ENCODE peak calls at places on chromosomes 16 and 17, in nine cellular contexts. T is IMR-90, J is AG10803, V is GM23338, Z is GM12865, W is fibroblast of the aortic adventitia, P is fibroblast of mammary gland, L is vagina, E is neural progenitor cell. H is an unnamed sample.

GRCh38 chr17:41446806-41447205 is 6.0 kb upstream of the KRT38 start:
- DNase-seq in T (peak), J (peak), V (no peak), Z (no peak), W (peak), P (peak), L (no peak), E (no peak), H (peak)

GRCh38 chr16:2250652-2251280 is 621 bp downstream of the ECI1 start:
- DNase-seq in T (no peak), J (peak), V (peak), Z (no peak), W (peak), P (no peak), L (no peak), E (no peak), H (peak)

GRCh38 chr16:73171901-73172619 is 124.1 kb upstream of the ZFHX3 start:
- DNase-seq in T (no peak), J (no peak), V (no peak), Z (no peak), W (no peak), P (no peak), L (no peak), E (no peak), H (no peak)

GRCh38 chr17:17191346-17191792 is 14.8 kb downstream of the PLD6 start:
- DNase-seq in T (peak), J (peak), V (no peak), Z (no peak), W (peak), P (peak), L (no peak), E (no peak), H (peak)

GRCh38 chr17:79531696-79532095 is 79.2 kb downstream of the RBFOX3 start:
- DNase-seq in T (no peak), J (no peak), V (no peak), Z (no peak), W (no peak), P (peak), L (no peak), E (no peak), H (no peak)

GRCh38 chr16:73202176-73202729 is 154.3 kb upstream of the ZFHX3 start:
- DNase-seq in T (peak), J (peak), V (no peak), Z (no peak), W (peak), P (peak), L (no peak), E (no peak), H (peak)

GRCh38 chr17:58786586-58787295 is 31.1 kb downstream of the PPM1E start:
- DNase-seq in T (peak), J (peak), V (no peak), Z (no peak), W (peak), P (peak), L (no peak), E (no peak), H (peak)

GRCh38 chr16:49531425-49531824 is 157.8 kb downstream of the C16orf78 start:
- DNase-seq in T (no peak), J (no peak), V (no peak), Z (no peak), W (no peak), P (no peak), L (no peak), E (no peak), H (no peak)

GRCh38 chr17:44375196-44376017 is 11.8 kb upstream of the FAM171A2 start:
- DNase-seq in T (no peak), J (no peak), V (peak), Z (no peak), W (no peak), P (no peak), L (no peak), E (peak), H (no peak)

GRCh38 chr17:63140255-63140654 is 174.2 kb downstream of the TANC2 start:
- DNase-seq in T (peak), J (peak), V (no peak), Z (peak), W (peak), P (peak), L (no peak), E (no peak), H (peak)

GRCh38 chr17:77563439-77564102 is 394.9 kb upstream of the TNRC6C start:
- DNase-seq in T (no peak), J (no peak), V (no peak), Z (no peak), W (no peak), P (no peak), L (no peak), E (no peak), H (no peak)

GRCh38 chr16:82991941-82992675 is 365.3 kb downstream of the CDH13 start:
- DNase-seq in T (no peak), J (no peak), V (no peak), Z (no peak), W (no peak), P (no peak), L (no peak), E (no peak), H (peak)

GRCh38 chr16:53055603-53056527 is 1.1 kb downstream of the CHD9 start:
- DNase-seq in T (peak), J (peak), V (peak), Z (peak), W (peak), P (peak), L (no peak), E (peak), H (peak)

GRCh38 chr17:39751637-39752036 is 13.9 kb downstream of the GRB7 start:
- DNase-seq in T (no peak), J (no peak), V (no peak), Z (no peak), W (no peak), P (no peak), L (no peak), E (no peak), H (no peak)

GRCh38 chr17:42944211-42944610 is 20.0 kb downstream of the AARSD1 start:
- DNase-seq in T (peak), J (peak), V (no peak), Z (no peak), W (peak), P (peak), L (no peak), E (no peak), H (peak)

GRCh38 chr17:42775534-42776098 is 2.4 kb downstream of the VPS25 start:
- DNase-seq in T (peak), J (no peak), V (no peak), Z (peak), W (peak), P (no peak), L (no peak), E (no peak), H (peak)

GRCh38 chr17:77307479-77308198 is 166.9 kb downstream of the SEC14L1 start:
- DNase-seq in T (no peak), J (peak), V (no peak), Z (no peak), W (no peak), P (no peak), L (no peak), E (no peak), H (no peak)

GRCh38 chr16:20849587-20850390 is 43.5 kb downstream of the REXO5 start:
- DNase-seq in T (peak), J (peak), V (peak), Z (peak), W (peak), P (peak), L (no peak), E (peak), H (peak)

GRCh38 chr17:81641825-81642489 is 5.0 kb downstream of the TSPAN10 start:
- DNase-seq in T (peak), J (peak), V (no peak), Z (no peak), W (peak), P (peak), L (no peak), E (no peak), H (peak)

GRCh38 chr17:40225151-40225550 is 6.0 kb downstream of the WIPF2 start:
- DNase-seq in T (no peak), J (no peak), V (no peak), Z (no peak), W (peak), P (no peak), L (no peak), E (no peak), H (no peak)

GRCh38 chr16:80940069-80940856 is 66.4 kb downstream of the CMC2 start:
- DNase-seq in T (peak), J (peak), V (no peak), Z (no peak), W (no peak), P (peak), L (no peak), E (no peak), H (no peak)

GRCh38 chr17:7437369-7437863 is 1.9 kb upstream of the FGF11 start:
- DNase-seq in T (no peak), J (no peak), V (no peak), Z (no peak), W (no peak), P (no peak), L (no peak), E (no peak), H (no peak)

GRCh38 chr16:85069171-85069570 is 41.6 kb downstream of the KIAA0513 start:
- DNase-seq in T (no peak), J (no peak), V (no peak), Z (no peak), W (no peak), P (no peak), L (no peak), E (no peak), H (no peak)

GRCh38 chr16:29738514-29738913 is 7.3 kb downstream of the C16orf54 start:
- DNase-seq in T (no peak), J (no peak), V (no peak), Z (peak), W (no peak), P (no peak), L (no peak), E (no peak), H (no peak)

GRCh38 chr17:4206945-4207344 is 56.8 kb downstream of the ANKFY1 start:
- DNase-seq in T (no peak), J (no peak), V (no peak), Z (peak), W (no peak), P (peak), L (no peak), E (no peak), H (peak)

GRCh38 chr16:83806036-83806435 is 1.7 kb upstream of the HSBP1 start:
- DNase-seq in T (no peak), J (no peak), V (no peak), Z (peak), W (no peak), P (no peak), L (no peak), E (no peak), H (no peak)

GRCh38 chr16:56824335-56824734 is 40.7 kb upstream of the SLC12A3 start:
- DNase-seq in T (no peak), J (peak), V (peak), Z (no peak), W (no peak), P (peak), L (no peak), E (peak), H (no peak)

GRCh38 chr16:25063102-25063501 is 47.9 kb upstream of the ARHGAP17 start:
- DNase-seq in T (no peak), J (no peak), V (no peak), Z (peak), W (no peak), P (no peak), L (no peak), E (no peak), H (no peak)

GRCh38 chr16:80824623-80825364 is 20.4 kb upstream of the CDYL2 start:
- DNase-seq in T (peak), J (peak), V (peak), Z (peak), W (peak), P (peak), L (no peak), E (peak), H (peak)

GRCh38 chr17:42536048-42536371 is at the start of gene NAGLU:
- DNase-seq in T (peak), J (peak), V (peak), Z (peak), W (peak), P (peak), L (peak), E (peak), H (peak)

GRCh38 chr17:2024572-2025219 is 438 bp downstream of the RTN4RL1 start:
- DNase-seq in T (no peak), J (no peak), V (peak), Z (no peak), W (no peak), P (no peak), L (no peak), E (no peak), H (no peak)

GRCh38 chr17:859461-860195 is 77.5 kb downstream of the MRM3 start:
- DNase-seq in T (peak), J (no peak), V (no peak), Z (no peak), W (peak), P (peak), L (no peak), E (peak), H (peak)

GRCh38 chr17:67959510-67959909 is 36.8 kb downstream of the C17orf58 start:
- DNase-seq in T (no peak), J (no peak), V (peak), Z (no peak), W (no peak), P (no peak), L (no peak), E (no peak), H (no peak)

GRCh38 chr17:43604549-43604948 is 57.2 kb downstream of the MEOX1 start:
- DNase-seq in T (no peak), J (no peak), V (no peak), Z (no peak), W (no peak), P (no peak), L (no peak), E (no peak), H (no peak)

GRCh38 chr17:82384730-82385429 is 13.3 kb downstream of the UTS2R start:
- DNase-seq in T (peak), J (peak), V (peak), Z (no peak), W (peak), P (peak), L (no peak), E (no peak), H (peak)

GRCh38 chr16:80778707-80779106 is 25.7 kb downstream of the CDYL2 start:
- DNase-seq in T (no peak), J (no peak), V (no peak), Z (no peak), W (no peak), P (no peak), L (no peak), E (no peak), H (peak)

GRCh38 chr17:62832405-62832804 is 24.3 kb upstream of the MARCHF10 start:
- DNase-seq in T (no peak), J (no peak), V (no peak), Z (no peak), W (no peak), P (no peak), L (no peak), E (no peak), H (no peak)

DNA sequence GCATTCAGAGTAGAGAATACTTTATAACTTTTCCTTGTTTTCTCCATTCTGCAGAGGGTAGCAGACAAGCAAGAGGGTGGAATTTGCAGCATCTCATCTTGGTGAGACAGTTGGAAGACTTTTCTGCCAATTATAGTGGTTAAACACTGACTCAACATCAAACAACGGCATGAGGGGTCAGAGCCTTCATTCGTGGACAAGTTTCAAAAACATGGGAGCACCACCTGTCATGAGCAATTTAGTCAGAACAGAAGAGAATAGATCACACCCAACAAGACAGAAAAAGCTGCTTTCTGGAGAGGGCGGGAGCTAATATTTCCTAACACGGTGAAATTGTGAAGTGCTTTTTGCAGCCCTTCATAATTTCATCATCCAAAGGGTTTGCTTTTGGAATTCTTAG is 17.9 kb upstream of the ZNF652 start:
- DNase-seq in T (no peak), J (peak), V (no peak), Z (no peak), W (no peak), P (no peak), L (no peak), E (no peak), H (no peak)
- H3K4me3 ChIP-seq in T (no peak), J (no peak), V (no peak), Z (no peak), W (no peak), P (no peak), L (no peak), E (no peak), H (no peak)

GRCh38 chr16:68445458-68445857 is 2.9 kb downstream of the SMPD3 start:
- DNase-seq in T (peak), J (no peak), V (peak), Z (peak), W (no peak), P (peak), L (no peak), E (peak), H (peak)
- TF ChIP-seq CTCF in T (peak), J (peak), V (peak), Z (peak), W (no peak), P (peak), L (no peak), E (peak), H (peak)

GRCh38 chr16:10558746-10559641 is 21.4 kb downstream of the EMP2 start:
- DNase-seq in T (no peak), J (peak), V (no peak), Z (no peak), W (peak), P (peak), L (no peak), E (no peak), H (peak)
- H3K4me3 ChIP-seq in T (no peak), J (peak), V (no peak), Z (no peak), W (peak), P (peak), L (peak), E (no peak), H (peak)

GRCh38 chr16:55326261-55326802 is 2.3 kb downstream of the IRX6 start:
- DNase-seq in T (no peak), J (no peak), V (peak), Z (no peak), W (no peak), P (no peak), L (no peak), E (peak), H (no peak)

GRCh38 chr16:55322327-55322726 is 1.7 kb upstream of the IRX6 start:
- DNase-seq in T (no peak), J (no peak), V (no peak), Z (no peak), W (no peak), P (no peak), L (no peak), E (no peak), H (no peak)

GRCh38 chr16:55325458-55326109 is 1.6 kb downstream of the IRX6 start:
- DNase-seq in T (no peak), J (no peak), V (peak), Z (no peak), W (no peak), P (no peak), L (no peak), E (no peak), H (no peak)

GRCh38 chr16:55324491-55325447 is 766 bp downstream of the IRX6 start:
- DNase-seq in T (no peak), J (peak), V (peak), Z (no peak), W (no peak), P (peak), L (peak), E (peak), H (no peak)

DNA sequence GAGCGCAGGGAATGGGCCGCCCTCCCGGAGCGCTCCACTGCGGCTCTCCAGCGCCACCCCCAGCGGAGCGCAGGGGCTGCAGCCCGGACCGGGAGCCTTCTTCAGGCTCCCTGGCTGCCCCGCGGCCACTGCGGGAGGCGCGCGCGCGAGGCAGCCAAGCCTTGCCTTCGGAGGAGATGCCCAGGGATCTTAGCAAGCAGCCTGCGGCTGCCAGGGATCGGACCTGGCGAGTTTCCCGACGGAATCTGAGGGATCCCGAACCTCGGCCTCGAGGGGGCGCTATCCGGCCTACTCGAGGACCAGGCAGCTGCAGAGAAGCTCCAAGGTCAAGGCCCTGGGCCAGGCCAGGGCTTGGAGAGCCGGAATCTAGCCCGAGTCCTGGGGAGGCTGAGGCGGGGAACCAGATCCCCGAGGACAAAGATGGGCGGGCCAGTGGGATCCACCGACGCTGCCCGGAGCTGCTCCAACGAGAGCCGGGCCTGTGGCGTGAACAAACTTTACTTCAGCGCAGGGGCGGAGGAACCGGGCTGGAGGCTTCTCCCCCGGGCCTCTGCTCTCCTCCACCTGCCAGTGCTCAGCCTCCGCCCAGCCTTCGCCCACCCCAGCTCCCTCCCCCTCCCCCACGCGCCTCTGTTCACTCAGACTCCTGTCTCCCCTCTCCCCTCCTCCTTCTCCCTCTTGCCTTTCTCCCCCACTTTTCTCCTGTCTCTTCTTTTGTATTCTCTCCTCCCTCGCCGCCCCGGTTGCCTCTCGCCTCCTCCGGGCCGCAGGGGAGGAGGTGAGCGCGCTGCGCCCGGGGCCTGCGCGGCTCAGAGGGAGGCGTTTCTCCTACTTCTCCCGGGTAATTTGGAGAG is at the start of gene IRX6:
- DNase-seq in T (no peak), J (peak), V (peak), Z (no peak), W (no peak), P (peak), L (peak), E (peak), H (no peak)
- TF ChIP-seq CTCF in T (no peak), J (peak), V (peak), Z (peak), W (no peak), P (peak), L (no peak), E (peak), H (peak)

DNA sequence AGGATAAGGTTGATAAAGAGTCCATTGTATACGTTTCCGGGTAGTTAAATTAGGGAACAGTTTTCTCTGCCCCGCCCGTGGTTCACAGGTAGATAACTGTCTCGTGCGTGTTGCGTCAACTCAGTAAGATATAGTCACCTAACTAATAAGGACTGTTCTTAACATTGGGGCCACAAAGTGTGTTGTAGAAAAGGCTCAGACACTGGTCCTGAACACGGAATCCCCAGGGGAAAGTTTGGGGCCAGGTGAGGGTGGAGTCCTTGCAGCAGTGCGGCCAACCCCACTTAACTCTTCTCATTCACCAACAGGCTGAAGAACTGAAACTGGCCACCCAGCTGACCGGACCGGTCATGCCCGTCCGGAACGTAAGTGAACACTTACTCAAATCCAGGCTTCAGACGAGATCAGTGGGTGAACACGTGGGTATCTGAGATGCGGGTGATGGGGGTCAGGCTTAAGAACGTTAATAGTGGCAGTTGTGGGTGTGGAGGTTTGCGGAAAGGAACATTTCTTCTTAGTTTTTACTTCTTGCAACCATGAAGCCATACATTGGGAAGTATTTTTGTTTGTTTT is 1.6 kb downstream of the RPL13 start:
- DNase-seq in T (no peak), J (no peak), V (no peak), Z (peak), W (no peak), P (peak), L (no peak), E (no peak), H (peak)
- H3K4me3 ChIP-seq in T (peak), J (peak), V (peak), Z (peak), W (peak), P (peak), L (peak), E (peak), H (peak)

GRCh38 chr17:28887871-28888471 is 9.6 kb downstream of the FLOT2 start:
- DNase-seq in T (no peak), J (no peak), V (no peak), Z (peak), W (no peak), P (no peak), L (no peak), E (no peak), H (no peak)
- TF ChIP-seq CTCF in T (no peak), J (no peak), V (no peak), Z (no peak), W (no peak), P (no peak), L (no peak), E (no peak), H (no peak)